ENCODE peak calls at places on chromosomes 6 and 20, in four cellular contexts. One of them, this sample, is unnamed.

GRCh38 chr6:15194453-15194852 is 51.4 kb upstream of the JARID2 start:
- DNase-seq in cardiac fibroblast: no peak
- DNase-seq in upper lobe of right lung: no peak
- DNase-seq in esophagus squamous epithelium: no peak
- DNase-seq in this sample: no peak

GRCh38 chr6:123945386-123945785 is 141.7 kb downstream of the NKAIN2 start:
- DNase-seq in cardiac fibroblast: no peak
- DNase-seq in upper lobe of right lung: no peak
- DNase-seq in esophagus squamous epithelium: no peak
- DNase-seq in this sample: no peak

GRCh38 chr6:101800598-101800997 is 407.1 kb downstream of the GRIK2 start:
- DNase-seq in cardiac fibroblast: no peak
- DNase-seq in esophagus squamous epithelium: no peak
- DNase-seq in upper lobe of right lung: no peak
- DNase-seq in this sample: no peak

GRCh38 chr6:2165216-2165725 is 80.1 kb downstream of the GMDS start:
- DNase-seq in cardiac fibroblast: peak
- DNase-seq in esophagus squamous epithelium: no peak
- DNase-seq in upper lobe of right lung: no peak
- DNase-seq in this sample: peak

GRCh38 chr6:4133941-4134838 is 1.2 kb downstream of the ECI2 start:
- DNase-seq in upper lobe of right lung: no peak
- DNase-seq in cardiac fibroblast: peak
- DNase-seq in esophagus squamous epithelium: no peak
- DNase-seq in this sample: peak

GRCh38 chr6:16136536-16137450 is 7.9 kb downstream of the MYLIP start:
- DNase-seq in upper lobe of right lung: no peak
- DNase-seq in esophagus squamous epithelium: no peak
- DNase-seq in cardiac fibroblast: peak
- DNase-seq in this sample: peak

GRCh38 chr6:3627501-3627900 is 124.0 kb downstream of the PXDC1 start:
- DNase-seq in upper lobe of right lung: no peak
- DNase-seq in cardiac fibroblast: no peak
- DNase-seq in esophagus squamous epithelium: no peak
- DNase-seq in this sample: no peak

GRCh38 chr20:43691928-43692524 is 25.1 kb downstream of the MYBL2 start:
- DNase-seq in esophagus squamous epithelium: no peak
- DNase-seq in upper lobe of right lung: no peak
- DNase-seq in cardiac fibroblast: peak
- DNase-seq in this sample: peak

GRCh38 chr20:6698056-6698455 is 69.4 kb upstream of the BMP2 start:
- DNase-seq in esophagus squamous epithelium: no peak
- DNase-seq in upper lobe of right lung: no peak
- DNase-seq in cardiac fibroblast: no peak
- DNase-seq in this sample: no peak

GRCh38 chr6:112639436-112639835 is 292.3 kb downstream of the RFPL4B start:
- DNase-seq in esophagus squamous epithelium: no peak
- DNase-seq in upper lobe of right lung: no peak
- DNase-seq in cardiac fibroblast: peak
- DNase-seq in this sample: peak

GRCh38 chr6:25614052-25614451 is 38.0 kb upstream of the SCGN start:
- DNase-seq in esophagus squamous epithelium: no peak
- DNase-seq in cardiac fibroblast: no peak
- DNase-seq in upper lobe of right lung: no peak
- DNase-seq in this sample: no peak

GRCh38 chr20:49630396-49630951 is 62.5 kb upstream of the PTGIS start:
- DNase-seq in cardiac fibroblast: no peak
- DNase-seq in upper lobe of right lung: peak
- DNase-seq in esophagus squamous epithelium: no peak
- DNase-seq in this sample: no peak

GRCh38 chr6:25014806-25015560 is 79.2 kb upstream of the RIPOR2 start:
- DNase-seq in cardiac fibroblast: peak
- DNase-seq in upper lobe of right lung: no peak
- DNase-seq in esophagus squamous epithelium: no peak
- DNase-seq in this sample: peak

GRCh38 chr6:80376411-80376810 is 269.9 kb downstream of the BCKDHB start:
- DNase-seq in esophagus squamous epithelium: no peak
- DNase-seq in cardiac fibroblast: peak
- DNase-seq in upper lobe of right lung: no peak
- DNase-seq in this sample: no peak

GRCh38 chr20:19802492-19803158 is 44.6 kb downstream of the RIN2 start:
- DNase-seq in upper lobe of right lung: no peak
- DNase-seq in cardiac fibroblast: peak
- DNase-seq in esophagus squamous epithelium: no peak
- DNase-seq in this sample: no peak

GRCh38 chr6:142207265-142207877 is 60.3 kb downstream of the VTA1 start:
- DNase-seq in esophagus squamous epithelium: no peak
- DNase-seq in cardiac fibroblast: peak
- DNase-seq in upper lobe of right lung: no peak
- DNase-seq in this sample: peak

GRCh38 chr6:4986999-4987398 is 16.8 kb downstream of the RPP40 start:
- DNase-seq in upper lobe of right lung: no peak
- DNase-seq in cardiac fibroblast: no peak
- DNase-seq in esophagus squamous epithelium: no peak
- DNase-seq in this sample: no peak

GRCh38 chr6:163756079-163756478 is 341.6 kb downstream of the QKI start:
- DNase-seq in esophagus squamous epithelium: no peak
- DNase-seq in upper lobe of right lung: no peak
- DNase-seq in cardiac fibroblast: no peak
- DNase-seq in this sample: no peak

GRCh38 chr6:157905590-157906337 is 75.9 kb upstream of the SYNJ2 start:
- DNase-seq in upper lobe of right lung: no peak
- DNase-seq in esophagus squamous epithelium: no peak
- DNase-seq in cardiac fibroblast: no peak
- DNase-seq in this sample: no peak
- TF ChIP-seq CTCF in upper lobe of right lung: no peak
- TF ChIP-seq CTCF in esophagus squamous epithelium: no peak
- TF ChIP-seq CTCF in cardiac fibroblast: no peak
- TF ChIP-seq CTCF in this sample: peak

GRCh38 chr6:20409427-20409971 is 7.8 kb downstream of the E2F3 start:
- DNase-seq in cardiac fibroblast: no peak
- DNase-seq in esophagus squamous epithelium: no peak
- DNase-seq in upper lobe of right lung: no peak
- DNase-seq in this sample: no peak
- H3K4me3 ChIP-seq in cardiac fibroblast: no peak
- H3K4me3 ChIP-seq in esophagus squamous epithelium: no peak
- H3K4me3 ChIP-seq in upper lobe of right lung: no peak
- H3K4me3 ChIP-seq in this sample: no peak

GRCh38 chr20:11140359-11140758 is 466.6 kb upstream of the JAG1 start:
- DNase-seq in upper lobe of right lung: no peak
- DNase-seq in esophagus squamous epithelium: no peak
- DNase-seq in cardiac fibroblast: peak
- DNase-seq in this sample: peak
- TF ChIP-seq CTCF in upper lobe of right lung: no peak
- TF ChIP-seq CTCF in esophagus squamous epithelium: no peak
- TF ChIP-seq CTCF in cardiac fibroblast: no peak
- TF ChIP-seq CTCF in this sample: peak

GRCh38 chr20:34320861-34321260 is 17.7 kb upstream of the AHCY start:
- DNase-seq in upper lobe of right lung: no peak
- DNase-seq in esophagus squamous epithelium: no peak
- DNase-seq in cardiac fibroblast: no peak
- DNase-seq in this sample: no peak
- H3K4me3 ChIP-seq in upper lobe of right lung: no peak
- H3K4me3 ChIP-seq in esophagus squamous epithelium: no peak
- H3K4me3 ChIP-seq in cardiac fibroblast: no peak
- H3K4me3 ChIP-seq in this sample: no peak

GRCh38 chr6:42068872-42069522 is 18.7 kb downstream of the TAF8 start:
- DNase-seq in esophagus squamous epithelium: no peak
- DNase-seq in upper lobe of right lung: peak
- DNase-seq in cardiac fibroblast: no peak
- DNase-seq in this sample: no peak
- TF ChIP-seq CTCF in esophagus squamous epithelium: no peak
- TF ChIP-seq CTCF in upper lobe of right lung: no peak
- TF ChIP-seq CTCF in cardiac fibroblast: no peak
- TF ChIP-seq CTCF in this sample: no peak

DNA sequence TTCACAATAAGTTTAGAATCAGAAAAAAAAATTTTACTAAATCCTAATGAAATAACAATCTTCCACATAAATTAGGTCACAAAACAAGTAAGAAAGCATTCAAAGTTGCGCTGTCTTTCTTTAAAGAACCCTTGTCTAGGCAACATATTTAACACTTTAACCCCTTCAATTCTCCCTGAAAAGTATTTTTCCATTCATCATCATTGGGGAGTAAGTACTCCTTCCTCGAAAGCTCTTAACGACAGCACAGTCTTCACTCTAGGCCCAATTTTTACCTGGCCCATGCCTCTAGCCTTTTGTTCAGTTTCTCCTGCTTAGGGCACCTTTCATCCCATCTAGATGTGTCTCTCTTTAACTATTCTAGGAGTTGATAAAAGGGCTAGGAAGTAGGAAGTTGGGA is 2.6 kb downstream of the TSPYL1 start:
- DNase-seq in upper lobe of right lung: no peak
- DNase-seq in esophagus squamous epithelium: no peak
- DNase-seq in cardiac fibroblast: no peak
- DNase-seq in this sample: no peak
- H3K4me3 ChIP-seq in upper lobe of right lung: peak
- H3K4me3 ChIP-seq in esophagus squamous epithelium: peak
- H3K4me3 ChIP-seq in cardiac fibroblast: peak
- H3K4me3 ChIP-seq in this sample: peak

GRCh38 chr6:43951063-43951755 is 176.0 kb downstream of the MRPL14 start:
- DNase-seq in upper lobe of right lung: peak
- DNase-seq in cardiac fibroblast: peak
- DNase-seq in esophagus squamous epithelium: no peak
- DNase-seq in this sample: peak
- TF ChIP-seq CTCF in upper lobe of right lung: peak
- TF ChIP-seq CTCF in cardiac fibroblast: peak
- TF ChIP-seq CTCF in esophagus squamous epithelium: no peak
- TF ChIP-seq CTCF in this sample: peak

DNA sequence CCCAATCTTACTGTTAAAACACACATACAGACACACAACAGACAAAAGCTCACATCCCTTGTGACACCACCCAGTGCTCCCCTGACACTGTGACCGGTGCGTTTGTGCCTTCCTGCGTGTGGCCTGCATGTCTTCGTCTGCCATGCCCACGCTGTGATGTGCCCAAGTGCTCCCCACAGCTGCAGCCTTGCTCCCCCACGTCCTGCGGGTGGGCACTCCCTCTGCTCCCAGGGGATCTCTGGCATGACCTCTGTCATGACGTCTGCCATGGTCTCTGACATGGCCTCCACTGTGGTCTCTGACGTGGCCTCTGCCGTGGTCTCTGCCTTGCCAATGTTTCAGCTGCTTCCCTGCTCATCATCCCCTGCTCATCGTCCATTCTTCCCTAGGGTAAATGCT is 200.9 kb downstream of the DLL1 start:
- DNase-seq in upper lobe of right lung: peak
- DNase-seq in esophagus squamous epithelium: no peak
- DNase-seq in cardiac fibroblast: no peak
- DNase-seq in this sample: peak
- H3K4me3 ChIP-seq in upper lobe of right lung: no peak
- H3K4me3 ChIP-seq in esophagus squamous epithelium: no peak
- H3K4me3 ChIP-seq in cardiac fibroblast: no peak
- H3K4me3 ChIP-seq in this sample: no peak

GRCh38 chr6:29651413-29652197 is 5.3 kb upstream of the MOG start:
- DNase-seq in esophagus squamous epithelium: no peak
- DNase-seq in cardiac fibroblast: peak
- DNase-seq in upper lobe of right lung: no peak
- DNase-seq in this sample: peak

GRCh38 chr6:29649701-29650673 is 6.9 kb upstream of the MOG start:
- DNase-seq in upper lobe of right lung: peak
- DNase-seq in cardiac fibroblast: peak
- DNase-seq in esophagus squamous epithelium: peak
- DNase-seq in this sample: peak

GRCh38 chr6:29653452-29654038 is 3.3 kb upstream of the MOG start:
- DNase-seq in cardiac fibroblast: peak
- DNase-seq in upper lobe of right lung: no peak
- DNase-seq in esophagus squamous epithelium: no peak
- DNase-seq in this sample: peak

GRCh38 chr6:29652198-29652584 is 4.7 kb upstream of the MOG start:
- DNase-seq in upper lobe of right lung: no peak
- DNase-seq in esophagus squamous epithelium: no peak
- DNase-seq in cardiac fibroblast: no peak
- DNase-seq in this sample: no peak

DNA sequence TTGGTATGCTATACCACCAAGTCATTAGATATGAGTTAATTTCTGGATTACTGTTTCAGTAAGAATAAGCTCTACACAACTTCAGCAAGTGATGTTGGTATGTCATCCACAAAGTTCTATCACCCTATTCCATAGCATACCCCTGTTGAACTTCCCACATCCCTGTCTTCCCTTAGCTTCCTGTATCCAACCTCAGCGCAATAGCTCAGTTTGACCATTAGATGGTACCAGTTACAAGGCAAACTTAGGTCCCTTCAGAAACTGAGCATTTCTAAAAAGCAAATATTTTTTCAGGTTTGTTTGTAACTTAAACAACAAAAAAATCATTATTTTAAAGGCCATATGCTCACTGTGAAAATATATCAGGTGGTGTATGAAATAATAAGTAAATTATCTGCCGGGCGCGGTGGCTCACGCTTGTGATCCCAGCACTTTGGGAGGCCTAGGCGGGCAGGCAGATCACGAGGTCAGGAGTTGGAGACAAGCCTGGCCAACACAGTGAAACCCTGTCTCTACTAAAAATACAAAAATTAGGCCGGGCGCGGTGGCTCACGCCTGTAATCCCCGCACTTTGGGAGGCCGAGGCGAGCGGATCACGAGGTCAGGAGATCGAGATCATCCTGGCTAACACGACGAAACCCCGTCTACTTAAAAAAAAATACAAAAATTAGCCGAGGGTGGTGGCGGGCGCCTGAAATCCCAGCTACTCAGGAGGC is 8.8 kb upstream of the MOG start:
- DNase-seq in upper lobe of right lung: no peak
- DNase-seq in esophagus squamous epithelium: no peak
- DNase-seq in cardiac fibroblast: peak
- DNase-seq in this sample: peak
- TF ChIP-seq CTCF in upper lobe of right lung: peak
- TF ChIP-seq CTCF in esophagus squamous epithelium: peak
- TF ChIP-seq CTCF in cardiac fibroblast: peak
- TF ChIP-seq CTCF in this sample: peak